ENCODE peak calls at places on chromosome 1, in ten cellular contexts. R is HCT116, Q is HFF-Myc, W is heart right ventricle, L is GM23338, M is fibroblast of lung, T is PC-3, C is BJ, F is IMR-90, P is lung. Z is an unnamed sample.

GRCh38 chr1:18293291-18293690 is 185.7 kb downstream of the IGSF21 start:
- DNase-seq in R (no peak), Q (no peak), W (no peak), L (no peak), M (no peak), T (no peak), C (no peak), F (no peak), P (no peak), Z (no peak)

GRCh38 chr1:246215505-246215893 is 291.6 kb downstream of the SMYD3 start:
- DNase-seq in R (no peak), Q (no peak), W (no peak), L (no peak), M (no peak), T (no peak), C (no peak), F (no peak), P (no peak), Z (no peak)

GRCh38 chr1:202282596-202283283 is 59.0 kb downstream of the UBE2T start:
- DNase-seq in R (no peak), Q (no peak), W (no peak), L (no peak), M (no peak), T (no peak), C (no peak), F (no peak), P (no peak), Z (no peak)

GRCh38 chr1:98749152-98749756 is 87.7 kb downstream of the SNX7 start:
- DNase-seq in R (no peak), Q (no peak), W (no peak), L (no peak), M (peak), T (peak), C (no peak), F (peak), P (no peak), Z (no peak)

GRCh38 chr1:178465011-178465410 is 31.8 kb downstream of the CLEC20A start:
- DNase-seq in R (no peak), Q (no peak), W (no peak), L (no peak), M (peak), T (peak), C (peak), F (peak), P (no peak), Z (no peak)

GRCh38 chr1:240100351-240100750 is 8.7 kb downstream of the FMN2 start:
- DNase-seq in R (no peak), Q (no peak), W (no peak), L (no peak), M (no peak), T (peak), C (peak), F (peak), P (no peak), Z (no peak)

GRCh38 chr1:62318320-62318755 is 896 bp downstream of the KANK4 start:
- DNase-seq in R (no peak), Q (no peak), W (no peak), L (peak), M (no peak), T (no peak), C (no peak), F (no peak), P (no peak), Z (no peak)

GRCh38 chr1:36517415-36517814 is 34.7 kb upstream of the CSF3R start:
- DNase-seq in R (no peak), Q (no peak), W (no peak), L (no peak), M (no peak), T (no peak), C (no peak), F (no peak), P (no peak), Z (no peak)

GRCh38 chr1:3064296-3064850 is 4.6 kb upstream of the PRDM16 start:
- DNase-seq in R (no peak), Q (no peak), W (no peak), L (no peak), M (no peak), T (no peak), C (no peak), F (no peak), P (no peak), Z (no peak)

GRCh38 chr1:109579496-109579895 is 31.1 kb downstream of the GNAI3 start:
- DNase-seq in R (no peak), Q (no peak), W (no peak), L (no peak), M (peak), T (no peak), C (no peak), F (peak), P (no peak), Z (no peak)

GRCh38 chr1:20349971-20350370 is 59.3 kb downstream of the VWA5B1 start:
- DNase-seq in R (no peak), Q (no peak), W (no peak), L (no peak), M (no peak), T (no peak), C (no peak), F (no peak), P (no peak), Z (no peak)

GRCh38 chr1:29685387-29685786 is 449.1 kb downstream of the PTPRU start:
- DNase-seq in R (no peak), Q (no peak), W (no peak), L (no peak), M (no peak), T (no peak), C (no peak), F (no peak), P (no peak), Z (no peak)

GRCh38 chr1:2801535-2802291 is at the start of gene TTC34:
- DNase-seq in R (peak), Q (no peak), W (peak), L (peak), M (peak), T (peak), C (no peak), F (no peak), P (no peak), Z (no peak)

GRCh38 chr1:94068831-94069648 is 51.9 kb downstream of the ABCA4 start:
- DNase-seq in R (no peak), Q (no peak), W (peak), L (no peak), M (peak), T (peak), C (no peak), F (peak), P (peak), Z (no peak)

GRCh38 chr1:200406161-200406797 is 3.6 kb downstream of the ZNF281 start:
- DNase-seq in R (no peak), Q (no peak), W (no peak), L (no peak), M (no peak), T (no peak), C (no peak), F (no peak), P (no peak), Z (no peak)
- H3K4me3 ChIP-seq in R (no peak), Q (no peak), W (no peak), L (peak), M (peak), T (peak), C (no peak), F (peak), P (no peak), Z (no peak)

DNA sequence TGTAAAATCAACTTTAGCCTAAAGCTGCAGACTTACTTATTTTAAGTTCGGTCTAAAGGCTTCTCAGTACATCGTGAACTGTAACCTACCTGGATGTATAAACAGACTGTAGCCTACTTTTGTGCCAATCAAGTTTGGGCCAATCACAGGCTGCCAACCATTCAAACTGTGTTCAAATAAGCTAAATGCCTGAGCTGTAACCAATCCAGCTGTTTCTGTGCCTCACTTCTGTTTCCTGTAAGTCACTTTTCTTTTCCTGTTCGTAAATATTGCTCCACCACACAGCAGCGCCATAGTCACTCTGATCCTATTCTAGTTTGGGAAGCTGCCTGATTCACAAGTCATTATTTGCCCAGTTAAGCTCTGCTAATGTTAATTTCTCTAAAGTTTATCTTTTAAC is 37.5 kb upstream of the SLAMF9 start:
- DNase-seq in R (no peak), Q (no peak), W (no peak), L (peak), M (peak), T (peak), C (no peak), F (peak), P (peak), Z (peak)
- TF ChIP-seq CTCF in R (no peak), Q (no peak), W (no peak), L (no peak), M (no peak), T (no peak), C (no peak), F (no peak), P (no peak), Z (no peak)

GRCh38 chr1:14923400-14924011 is 230.0 kb upstream of the TMEM51 start:
- DNase-seq in R (no peak), Q (no peak), W (no peak), L (no peak), M (no peak), T (no peak), C (no peak), F (no peak), P (no peak), Z (no peak)
- H3K4me3 ChIP-seq in R (peak), Q (peak), W (peak), L (peak), M (peak), T (no peak), C (peak), F (peak), P (no peak), Z (peak)

GRCh38 chr1:225607355-225607754 is 45.6 kb downstream of the ENAH start:
- DNase-seq in R (no peak), Q (no peak), W (no peak), L (no peak), M (no peak), T (no peak), C (no peak), F (no peak), P (no peak), Z (no peak)
- TF ChIP-seq CTCF in R (no peak), Q (no peak), W (no peak), L (no peak), M (no peak), T (no peak), C (no peak), F (no peak), P (no peak), Z (no peak)

GRCh38 chr1:6464514-6464836 is 1.5 kb downstream of the TNFRSF25 start:
- DNase-seq in R (no peak), Q (no peak), W (peak), L (no peak), M (no peak), T (peak), C (no peak), F (no peak), P (no peak), Z (no peak)

GRCh38 chr1:6466751-6467150 is 778 bp upstream of the TNFRSF25 start:
- DNase-seq in R (no peak), Q (no peak), W (no peak), L (no peak), M (no peak), T (no peak), C (no peak), F (no peak), P (no peak), Z (no peak)

GRCh38 chr1:6465461-6466005 is 440 bp downstream of the TNFRSF25 start:
- DNase-seq in R (no peak), Q (no peak), W (no peak), L (no peak), M (no peak), T (no peak), C (no peak), F (no peak), P (no peak), Z (no peak)

GRCh38 chr1:6466023-6466422 is at the start of gene TNFRSF25:
- DNase-seq in R (no peak), Q (no peak), W (no peak), L (peak), M (no peak), T (no peak), C (no peak), F (no peak), P (no peak), Z (no peak)

DNA sequence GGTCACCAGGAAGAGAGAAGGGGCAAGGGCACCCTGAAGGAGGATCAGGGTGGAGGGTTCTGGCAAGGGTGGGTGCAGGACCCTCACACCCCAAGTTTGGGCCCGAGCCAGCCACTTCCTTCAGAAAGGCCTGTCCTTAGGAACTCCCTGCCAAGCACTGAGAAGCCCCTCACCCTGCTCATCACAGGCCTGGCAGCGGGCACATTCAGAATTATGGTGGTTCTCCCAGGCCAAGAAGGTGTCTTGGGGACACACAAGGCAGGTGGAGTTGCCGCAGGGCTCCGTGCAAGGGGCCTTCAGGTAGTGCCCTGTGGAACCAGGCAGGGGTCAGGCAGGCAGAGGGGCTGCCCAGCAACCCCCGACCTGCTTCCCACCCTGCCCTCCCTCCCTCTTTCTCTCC is 1.1 kb downstream of the TNFRSF25 start:
- DNase-seq in R (no peak), Q (no peak), W (no peak), L (no peak), M (no peak), T (no peak), C (no peak), F (no peak), P (no peak), Z (no peak)
- H3K4me3 ChIP-seq in R (no peak), Q (no peak), W (no peak), L (no peak), M (no peak), T (no peak), C (no peak), F (no peak), P (no peak), Z (no peak)

DNA sequence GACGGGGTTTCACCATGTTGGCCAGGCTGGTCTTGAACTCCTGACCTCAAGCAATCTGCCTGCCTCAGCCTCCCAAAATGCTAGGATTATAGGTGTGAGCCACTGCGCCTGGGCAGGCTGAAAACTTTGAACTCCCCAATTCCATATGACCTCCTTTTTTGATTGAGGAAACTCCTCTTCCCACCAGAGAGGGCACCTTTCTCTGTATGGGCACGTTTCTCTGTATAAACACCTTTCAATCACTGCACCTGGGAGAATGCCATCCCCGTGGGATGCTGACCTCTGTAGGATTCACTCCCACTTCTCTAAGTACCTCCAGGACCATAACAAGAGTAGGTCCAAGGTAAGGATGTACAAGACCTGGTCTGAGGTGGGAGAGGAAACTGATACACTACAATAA is 9.7 kb upstream of the TEDDM1 start:
- DNase-seq in R (no peak), Q (no peak), W (no peak), L (no peak), M (no peak), T (no peak), C (no peak), F (no peak), P (no peak), Z (no peak)
- TF ChIP-seq CTCF in R (peak), Q (no peak), W (no peak), L (peak), M (no peak), T (no peak), C (no peak), F (no peak), P (no peak), Z (no peak)

GRCh38 chr1:153968400-153968799 is 698 bp downstream of the CREB3L4 start:
- DNase-seq in R (no peak), Q (no peak), W (no peak), L (no peak), M (no peak), T (no peak), C (no peak), F (no peak), P (no peak), Z (no peak)
- H3K4me3 ChIP-seq in R (peak), Q (peak), W (peak), L (peak), M (peak), T (peak), C (peak), F (peak), P (peak), Z (peak)

DNA sequence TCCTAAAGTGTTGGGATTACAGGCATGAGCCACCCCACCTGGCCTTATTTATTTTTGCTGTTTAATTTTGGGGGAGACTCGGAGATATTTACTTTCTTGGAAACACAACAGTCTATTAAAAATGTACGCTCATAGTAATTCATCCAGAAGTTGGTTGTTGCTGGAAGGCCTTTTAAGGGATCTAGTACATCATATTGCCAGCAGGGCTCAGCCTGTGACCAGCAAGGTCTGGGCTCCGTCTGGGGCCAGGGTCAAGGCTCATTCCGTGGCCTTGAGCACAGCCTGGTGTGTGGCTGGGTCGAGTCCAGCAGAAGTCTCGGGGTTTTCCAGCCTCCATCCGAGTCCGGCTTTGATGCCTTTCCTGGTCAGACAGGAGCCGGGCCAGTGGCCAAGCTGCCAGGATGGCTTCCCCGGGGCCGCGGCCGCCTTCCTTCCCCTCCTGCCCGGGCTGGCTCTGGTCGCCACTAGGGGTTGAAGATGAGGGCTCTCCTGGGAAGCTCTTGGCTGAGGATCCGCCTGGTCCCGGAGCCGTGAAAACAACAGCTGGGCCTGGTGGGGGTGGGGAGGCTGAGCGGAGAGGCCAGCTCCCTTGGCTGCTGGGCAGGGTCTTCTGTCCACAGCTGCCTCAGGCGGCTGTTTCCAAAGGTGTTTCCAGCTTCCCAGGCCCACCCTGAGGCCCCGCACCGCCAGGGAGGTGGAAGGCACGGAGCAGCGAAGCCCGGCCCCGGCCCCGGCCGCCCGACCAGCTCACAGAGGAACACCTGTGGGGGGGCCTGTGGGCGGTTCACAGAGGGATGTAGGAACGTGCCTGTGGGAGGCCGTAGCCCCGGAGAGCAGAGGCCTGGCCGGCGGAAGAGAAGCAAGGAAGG is 5.1 kb upstream of the VWA1 start:
- DNase-seq in R (no peak), Q (no peak), W (peak), L (peak), M (peak), T (no peak), C (no peak), F (peak), P (peak), Z (no peak)
- TF ChIP-seq CTCF in R (no peak), Q (no peak), W (peak), L (peak), M (peak), T (no peak), C (peak), F (peak), P (no peak), Z (no peak)

GRCh38 chr1:64960731-64961130 is 5.6 kb downstream of the JAK1 start:
- DNase-seq in R (no peak), Q (no peak), W (no peak), L (no peak), M (no peak), T (no peak), C (no peak), F (no peak), P (no peak), Z (peak)
- H3K4me3 ChIP-seq in R (no peak), Q (no peak), W (no peak), L (no peak), M (no peak), T (no peak), C (no peak), F (no peak), P (no peak), Z (no peak)